ENCODE peak calls at places on chromosome 7, in eight cellular contexts. G is H1, Q is GM12878, I is H9, S is neural progenitor cell, K is IMR-90, B is GM23248, N is colonic mucosa. R is an unnamed sample. For H3K4me1, the result is how much of the 10 kb centered on the place peaks cover.

GRCh38 chr7:95398155-95398940 is 2.2 kb upstream of the PON3 start:
- DNase-seq in I (no peak), K (no peak), Q (no peak), G (no peak), N (no peak), S (no peak), B (no peak), R (no peak)

GRCh38 chr7:155804431-155804831 is 7.8 kb downstream of the SHH start:
- DNase-seq in G (no peak), N (peak), B (no peak), K (no peak), S (peak), Q (no peak), I (peak), R (no peak)

GRCh38 chr7:92988941-92989540 is 128.7 kb downstream of the SAMD9 start:
- DNase-seq in I (no peak), Q (no peak), K (peak), S (no peak), N (no peak), B (peak), G (no peak), R (no peak)

GRCh38 chr7:82247814-82248433 is 195.7 kb downstream of the CACNA2D1 start:
- DNase-seq in K (peak), B (peak), Q (no peak), I (no peak), G (no peak), S (peak), N (no peak), R (no peak)

GRCh38 chr7:88020953-88021650 is 87.1 kb downstream of the ADAM22 start:
- DNase-seq in N (no peak), G (no peak), Q (no peak), B (no peak), I (no peak), K (no peak), S (no peak), R (no peak)

GRCh38 chr7:138625084-138625848 is 75.9 kb downstream of the SVOPL start:
- DNase-seq in S (no peak), N (no peak), B (no peak), I (no peak), G (no peak), Q (no peak), K (no peak), R (no peak)

GRCh38 chr7:155408657-155409586 is 49.0 kb upstream of the EN2 start:
- DNase-seq in G (peak), K (no peak), B (no peak), Q (no peak), I (peak), S (peak), N (no peak), R (no peak)

GRCh38 chr7:120344276-120344675 is 71.3 kb downstream of the KCND2 start:
- DNase-seq in N (no peak), K (no peak), G (no peak), S (no peak), I (no peak), Q (no peak), B (peak), R (no peak)

GRCh38 chr7:32023353-32023752 is 46.9 kb downstream of the PDE1C start:
- DNase-seq in Q (no peak), B (peak), N (no peak), K (no peak), G (no peak), S (no peak), I (no peak), R (no peak)

GRCh38 chr7:69610675-69611037 is 12.4 kb downstream of the AUTS2 start:
- DNase-seq in Q (no peak), S (no peak), N (no peak), G (no peak), K (no peak), B (no peak), I (no peak), R (no peak)

GRCh38 chr7:115491744-115492380 is 538.7 kb downstream of the TFEC start:
- DNase-seq in K (no peak), I (no peak), S (no peak), B (no peak), Q (no peak), N (no peak), G (no peak), R (no peak)

GRCh38 chr7:103106336-103107070 is 31.6 kb downstream of the ARMC10 start:
- DNase-seq in I (peak), S (peak), Q (no peak), K (peak), G (peak), B (no peak), N (no peak), R (no peak)

GRCh38 chr7:113299748-113300147 is 181.4 kb upstream of the SMIM30 start:
- DNase-seq in I (no peak), G (no peak), S (no peak), B (no peak), Q (no peak), K (no peak), N (no peak), R (no peak)

GRCh38 chr7:111392976-111393762 is 169.1 kb downstream of the IMMP2L start:
- DNase-seq in N (no peak), I (no peak), Q (no peak), G (no peak), K (peak), S (peak), B (peak), R (no peak)

GRCh38 chr7:134473861-134474291 is 15.0 kb upstream of the AKR1B1 start:
- DNase-seq in I (no peak), S (no peak), B (peak), G (no peak), Q (no peak), N (no peak), K (peak), R (no peak)

GRCh38 chr7:135825406-135825805 is 76.8 kb upstream of the FAM180A start:
- DNase-seq in S (peak), B (peak), Q (no peak), K (no peak), N (no peak), G (no peak), I (peak), R (no peak)

GRCh38 chr7:66198956-66199355 is 6.2 kb upstream of the TPST1 start:
- DNase-seq in G (no peak), I (no peak), Q (no peak), S (no peak), K (no peak), B (no peak), N (no peak), R (no peak)
- H3K4me1 ChIP-seq in G (under half), I (under half), Q (under half), S (under half), K (under half), B (under half), N (under half), R (under half)

DNA sequence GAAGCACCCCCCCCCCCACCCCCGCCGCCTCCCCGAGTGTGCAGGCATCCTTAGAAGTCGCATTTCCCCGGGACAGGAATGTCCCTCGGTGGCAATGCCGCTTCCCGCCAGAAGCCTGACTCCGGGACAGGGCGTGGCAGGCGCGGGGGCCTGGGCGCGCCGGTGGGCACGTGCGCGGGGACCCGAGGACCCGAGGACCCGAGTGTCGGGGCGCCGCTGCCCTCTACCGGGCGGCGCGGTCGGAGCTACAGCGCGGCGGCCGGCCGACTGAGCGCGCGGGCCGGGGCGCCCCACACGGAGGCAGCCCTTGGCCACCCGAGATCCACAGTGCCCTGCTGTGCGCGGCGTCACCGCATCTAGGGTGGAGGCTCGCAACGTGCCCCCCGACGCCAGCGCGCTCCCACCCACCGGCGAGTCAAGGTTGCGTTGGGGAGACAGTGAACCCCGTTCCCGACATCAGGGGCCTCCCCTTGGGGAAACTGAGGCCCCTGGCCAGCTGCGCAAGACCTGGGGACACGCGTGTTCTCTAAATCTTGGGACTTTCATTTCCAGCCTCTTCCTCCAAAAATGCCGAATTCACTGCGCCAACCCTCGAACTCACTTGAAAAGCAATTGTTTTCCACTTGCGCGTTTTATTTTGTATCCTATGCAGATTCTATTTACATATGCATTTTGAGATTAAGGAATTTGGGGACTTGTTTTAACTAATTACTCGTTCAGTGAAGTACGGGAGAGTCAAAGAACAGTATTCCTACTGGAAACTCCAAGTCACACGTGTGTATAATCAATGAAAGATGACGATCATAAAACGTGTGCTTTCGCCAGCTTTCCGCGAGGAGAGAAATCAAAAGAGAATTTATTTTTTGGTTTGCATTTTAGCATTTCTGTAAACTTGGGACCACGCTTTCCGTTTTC is 3.1 kb upstream of the CUX1 start:
- DNase-seq in B (peak), I (peak), N (peak), G (peak), Q (no peak), S (peak), K (peak), R (no peak)
- H3K9ac ChIP-seq in B (peak), I (peak), N (peak), G (no peak), Q (peak), S (no peak), K (peak), R (peak)

DNA sequence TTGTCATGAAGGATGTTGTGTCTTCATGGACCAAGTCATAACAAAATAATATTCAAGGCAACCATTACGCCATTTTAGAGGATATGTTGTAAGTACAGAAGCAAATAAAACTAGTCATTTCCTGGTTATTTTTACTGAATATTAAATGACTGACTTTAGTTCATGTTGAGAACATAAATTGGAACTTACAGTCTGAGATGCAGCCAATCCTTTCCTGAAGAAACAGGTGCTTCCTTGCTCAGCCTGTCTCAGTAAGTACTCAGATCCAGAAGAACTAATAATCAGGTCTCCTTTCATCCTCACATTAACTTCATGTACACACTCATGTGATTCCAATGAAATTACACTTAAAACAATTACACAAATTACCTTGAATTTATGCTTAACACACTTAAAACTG is 12.3 kb downstream of the SEMA3A start:
- DNase-seq in I (no peak), N (no peak), K (peak), Q (no peak), S (no peak), B (no peak), G (no peak), R (no peak)
- H3K4me1 ChIP-seq in I (under half), N (under half), K (under half), Q (under half), S (under half), B (under half), G (under half), R (under half)

GRCh38 chr7:27106181-27106905 is 3.9 kb upstream of the HOXA2 start:
- DNase-seq in S (peak), G (peak), K (peak), I (peak), N (peak), Q (no peak), B (no peak), R (no peak)
- H3K9ac ChIP-seq in S (no peak), G (no peak), K (peak), I (no peak), N (peak), Q (no peak), B (no peak), R (peak)

GRCh38 chr7:129616530-129616929 is 5.0 kb downstream of the NRF1 start:
- DNase-seq in I (no peak), G (no peak), N (no peak), B (no peak), K (no peak), S (no peak), Q (no peak), R (no peak)
- H3K4me1 ChIP-seq in I (under half), G (under half), N (under half), B (under half), K (under half), S (under half), Q (under half), R (under half)

R was measured in keratinocyte.